ENCODE peak calls at places on chromosomes 5 and 9, in six cellular contexts. L, Y, K, F, A and M are unnamed samples.

GRCh38 chr5:32264954-32265572 is 47.7 kb downstream of the MTMR12 start:
- DNase-seq in L (no peak), Y (no peak), K (no peak), F (no peak), A (no peak), M (no peak)

GRCh38 chr9:33620738-33621439 is 96.8 kb downstream of the ANKRD18B start:
- DNase-seq in L (no peak), Y (no peak), K (peak), F (peak), A (peak), M (no peak)

GRCh38 chr9:124389146-124389939 is 25.9 kb downstream of the PSMB7 start:
- DNase-seq in L (no peak), Y (no peak), K (no peak), F (no peak), A (no peak), M (no peak)

GRCh38 chr9:13278368-13279246 is 885 bp downstream of the MPDZ start:
- DNase-seq in L (peak), Y (no peak), K (peak), F (no peak), A (peak), M (no peak)

GRCh38 chr5:178483620-178484019 is 106.6 kb downstream of the COL23A1 start:
- DNase-seq in L (peak), Y (no peak), K (no peak), F (no peak), A (no peak), M (no peak)

GRCh38 chr5:143664623-143665022 is 147.3 kb upstream of the HMHB1 start:
- DNase-seq in L (no peak), Y (no peak), K (no peak), F (no peak), A (no peak), M (no peak)

GRCh38 chr9:121558423-121558950 is 58.8 kb upstream of the GGTA1 start:
- DNase-seq in L (no peak), Y (no peak), K (no peak), F (no peak), A (no peak), M (no peak)

GRCh38 chr9:90027296-90027790 is 422.5 kb downstream of the GADD45G start:
- DNase-seq in L (no peak), Y (no peak), K (no peak), F (no peak), A (no peak), M (no peak)

GRCh38 chr5:168039485-168040005 is 251.9 kb upstream of the WWC1 start:
- DNase-seq in L (no peak), Y (no peak), K (no peak), F (no peak), A (no peak), M (no peak)

GRCh38 chr5:56631719-56632118 is 183.6 kb upstream of the MAP3K1 start:
- DNase-seq in L (no peak), Y (no peak), K (no peak), F (no peak), A (no peak), M (no peak)

GRCh38 chr5:149441194-149441753 is 62.2 kb upstream of the IL17B start:
- DNase-seq in L (no peak), Y (no peak), K (no peak), F (no peak), A (no peak), M (no peak)

GRCh38 chr5:149441986-149442385 is 62.9 kb upstream of the IL17B start:
- DNase-seq in L (no peak), Y (no peak), K (no peak), F (no peak), A (no peak), M (no peak)

GRCh38 chr5:149438281-149438680 is 59.2 kb upstream of the IL17B start:
- DNase-seq in L (no peak), Y (no peak), K (no peak), F (no peak), A (no peak), M (no peak)

GRCh38 chr5:149438711-149439132 is 59.6 kb upstream of the IL17B start:
- DNase-seq in L (no peak), Y (no peak), K (peak), F (no peak), A (no peak), M (no peak)

GRCh38 chr5:149439899-149440655 is 61.0 kb upstream of the IL17B start:
- DNase-seq in L (no peak), Y (no peak), K (peak), F (no peak), A (peak), M (no peak)
- TF ChIP-seq CTCF in L (no peak), Y (no peak), K (peak), F (peak), A (peak), M (peak)

GRCh38 chr5:170273968-170274710 is 23.4 kb downstream of the LCP2 start:
- DNase-seq in L (no peak), Y (no peak), K (peak), F (no peak), A (no peak), M (no peak)
- TF ChIP-seq CTCF in L (no peak), Y (no peak), K (peak), F (no peak), A (no peak), M (peak)

GRCh38 chr5:174837919-174838902 is 113.8 kb downstream of the MSX2 start:
- DNase-seq in L (no peak), Y (no peak), K (peak), F (peak), A (peak), M (no peak)
- TF ChIP-seq CTCF in L (no peak), Y (no peak), K (no peak), F (no peak), A (peak), M (no peak)

GRCh38 chr9:292915-293314 is 78.2 kb downstream of the DOCK8 start:
- DNase-seq in L (no peak), Y (no peak), K (no peak), F (no peak), A (no peak), M (no peak)
- TF ChIP-seq CTCF in L (no peak), Y (no peak), K (no peak), F (no peak), A (no peak), M (peak)

GRCh38 chr5:6726006-6726405 is 12.8 kb downstream of the TENT4A start:
- DNase-seq in L (no peak), Y (no peak), K (no peak), F (no peak), A (no peak), M (no peak)
- TF ChIP-seq CTCF in L (no peak), Y (no peak), K (no peak), F (no peak), A (no peak), M (no peak)

GRCh38 chr5:171599957-171600612 is 180.6 kb downstream of the FGF18 start:
- DNase-seq in L (no peak), Y (no peak), K (no peak), F (no peak), A (no peak), M (no peak)

GRCh38 chr5:171600736-171601265 is 181.4 kb downstream of the FGF18 start:
- DNase-seq in L (no peak), Y (no peak), K (no peak), F (no peak), A (no peak), M (no peak)

GRCh38 chr5:171599396-171599795 is 179.9 kb downstream of the FGF18 start:
- DNase-seq in L (no peak), Y (no peak), K (no peak), F (no peak), A (no peak), M (no peak)

GRCh38 chr5:171596391-171596878 is 177.0 kb downstream of the FGF18 start:
- DNase-seq in L (no peak), Y (no peak), K (peak), F (no peak), A (peak), M (no peak)

GRCh38 chr5:171598279-171599152 is 179.1 kb downstream of the FGF18 start:
- DNase-seq in L (no peak), Y (no peak), K (no peak), F (no peak), A (no peak), M (no peak)
- TF ChIP-seq CTCF in L (no peak), Y (no peak), K (no peak), F (no peak), A (no peak), M (no peak)